ENCODE peak calls at places on chromosomes 12 and 14, in six cellular contexts. X is A549, F is HCT116, U is Peyer's patch, Z is pancreas, A is cardiac muscle cell. T is an unnamed sample.

GRCh38 chr14:36503771-36504741 is 16.0 kb downstream of the NKX2-1 start:
- DNase-seq in X (no peak), F (no peak), U (no peak), Z (no peak), A (no peak), T (no peak)

GRCh38 chr14:94088516-94088915 is 7.4 kb downstream of the IFI27L1 start:
- DNase-seq in X (no peak), F (no peak), U (no peak), Z (no peak), A (no peak), T (no peak)

GRCh38 chr12:63989301-63989845 is 144.9 kb downstream of the SRGAP1 start:
- DNase-seq in X (no peak), F (no peak), U (no peak), Z (no peak), A (peak; percentile 65), T (no peak)

GRCh38 chr12:50425859-50426258 is 25.2 kb downstream of the LARP4 start:
- DNase-seq in X (no peak), F (no peak), U (no peak), Z (no peak), A (no peak), T (no peak)

GRCh38 chr12:1657616-1658167 is 28.7 kb downstream of the WNT5B start:
- DNase-seq in X (no peak), F (no peak), U (no peak), Z (no peak), A (no peak), T (no peak)

GRCh38 chr12:4143909-4144308 is 129.7 kb upstream of the CCND2 start:
- DNase-seq in X (peak; percentile 43), F (peak; percentile 37), U (no peak), Z (no peak), A (no peak), T (no peak)

GRCh38 chr14:103703433-103704385 is 11.5 kb downstream of the XRCC3 start:
- DNase-seq in X (no peak), F (no peak), U (no peak), Z (peak; percentile 49), A (no peak), T (no peak)

GRCh38 chr14:73726025-73726961 is 12.1 kb upstream of the PNMA1 start:
- DNase-seq in X (no peak), F (no peak), U (no peak), Z (peak; percentile 63), A (peak; percentile 61), T (no peak)

GRCh38 chr12:124147030-124147429 is 147.9 kb upstream of the RFLNA start:
- DNase-seq in X (no peak), F (no peak), U (no peak), Z (no peak), A (no peak), T (no peak)
- H3K9me3 ChIP-seq in X (peaks cover 12% of the 10 kb centered on the region), F (no peaks in the 10 kb centered on the region), U (no peaks in the 10 kb centered on the region), Z (no peaks in the 10 kb centered on the region), A (no peaks in the 10 kb centered on the region), T (no peaks in the 10 kb centered on the region)

GRCh38 chr12:120265203-120265482 is 387 bp downstream of the PXN start:
- DNase-seq in X (no peak), F (no peak), U (no peak), Z (peak; percentile 85), A (no peak), T (no peak)
- H3K27ac ChIP-seq in X (peak overlapping the region; percentile 99), F (peak overlapping the region; percentile 93), U (peak overlapping the region; percentile 95), Z (peak overlapping the region; percentile 68), A (no peak overlapping the region), T (peak overlapping the region; percentile 87)

GRCh38 chr14:105806568-105806967 is 280.2 kb downstream of the TMEM121 start:
- DNase-seq in X (no peak), F (no peak), U (no peak), Z (no peak), A (no peak), T (no peak)
- H3K9me3 ChIP-seq in X (peaks cover 2% of the 10 kb centered on the region), F (no peaks in the 10 kb centered on the region), U (no peaks in the 10 kb centered on the region), Z (no peaks in the 10 kb centered on the region), A (no peaks in the 10 kb centered on the region), T (no peaks in the 10 kb centered on the region)

GRCh38 chr14:52020866-52021717 is 31.7 kb downstream of the RTRAF start:
- DNase-seq in X (no peak), F (no peak), U (no peak), Z (no peak), A (peak; percentile 69), T (no peak)
- H3K27ac ChIP-seq in X (no peak overlapping the region), F (no peak overlapping the region), U (no peak overlapping the region), Z (no peak overlapping the region), A (peak overlapping the region; percentile 44), T (no peak overlapping the region)

DNA sequence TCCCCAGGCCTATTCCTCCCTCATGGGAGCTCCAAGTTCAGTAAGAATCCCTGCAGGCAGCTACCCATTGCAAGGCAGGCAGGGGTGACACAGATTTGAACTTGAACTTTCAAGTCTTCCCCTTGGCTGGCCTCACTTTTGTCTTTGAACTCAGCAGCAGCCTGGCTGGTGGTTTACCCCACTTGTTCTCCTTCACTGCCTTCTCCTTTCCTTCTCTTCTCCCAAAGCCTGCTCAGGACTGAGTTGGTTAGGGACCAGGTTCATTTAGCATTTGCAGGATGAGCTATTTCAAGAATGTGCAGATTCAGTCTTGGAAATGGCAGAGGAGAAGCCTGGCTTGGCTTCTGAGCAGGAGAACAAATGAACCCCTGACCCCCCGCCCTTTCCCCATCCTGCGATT is 67.7 kb upstream of the TBX3 start:
- DNase-seq in X (no peak), F (no peak), U (no peak), Z (no peak), A (no peak), T (no peak)
- H3K9me3 ChIP-seq in X (no peaks in the 10 kb centered on the region), F (no peaks in the 10 kb centered on the region), U (no peaks in the 10 kb centered on the region), Z (no peaks in the 10 kb centered on the region), A (no peaks in the 10 kb centered on the region), T (no peaks in the 10 kb centered on the region)

GRCh38 chr12:115859231-115859630 is 418.3 kb downstream of the MED13L start:
- DNase-seq in X (no peak), F (no peak), U (no peak), Z (no peak), A (no peak), T (no peak)
- H3K27ac ChIP-seq in X (peak overlapping the region; percentile 53), F (no peak overlapping the region), U (no peak overlapping the region), Z (no peak overlapping the region), A (no peak overlapping the region), T (no peak overlapping the region)

DNA sequence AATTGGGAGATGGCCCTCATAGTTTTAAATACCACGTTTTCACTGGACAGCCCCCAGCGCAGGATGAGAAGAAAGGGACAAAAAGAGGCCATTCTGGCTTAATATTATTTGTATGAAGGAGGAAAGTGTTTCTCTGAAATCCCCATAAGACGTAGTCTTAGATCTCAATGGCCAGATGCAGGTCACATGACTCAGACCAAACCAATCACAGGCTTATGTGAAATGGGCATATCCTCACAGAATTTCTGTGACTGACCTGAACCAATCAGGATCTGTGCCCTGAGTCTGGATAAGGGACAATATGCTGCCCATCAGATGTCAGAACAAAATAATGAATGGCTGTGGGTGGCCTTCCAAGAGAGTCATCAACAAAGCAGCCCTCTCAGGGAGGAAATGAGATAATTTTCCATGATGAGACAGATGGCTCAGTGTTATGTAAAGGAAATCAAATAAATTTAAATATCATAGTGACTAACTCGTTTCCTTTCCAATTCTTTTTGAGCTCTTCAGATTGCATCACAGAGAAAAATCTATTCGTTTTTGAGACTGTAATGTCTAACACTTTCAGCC is 1009.5 kb upstream of the TMEM132C start:
- DNase-seq in X (no peak), F (no peak), U (no peak), Z (no peak), A (peak; percentile 17), T (no peak)
- H3K9me3 ChIP-seq in X (no peaks in the 10 kb centered on the region), F (no peaks in the 10 kb centered on the region), U (no peaks in the 10 kb centered on the region), Z (no peaks in the 10 kb centered on the region), A (no peaks in the 10 kb centered on the region), T (no peaks in the 10 kb centered on the region)

GRCh38 chr14:102076793-102077759 is 9.8 kb downstream of the HSP90AA1 start:
- DNase-seq in X (no peak), F (no peak), U (no peak), Z (no peak), A (no peak), T (no peak)
- H3K27ac ChIP-seq in X (no peak overlapping the region), F (peak overlapping the region; percentile 31), U (no peak overlapping the region), Z (no peak overlapping the region), A (no peak overlapping the region), T (no peak overlapping the region)

GRCh38 chr12:28369483-28369882 is 179.2 kb downstream of the CCDC91 start:
- DNase-seq in X (peak; percentile 25), F (no peak), U (no peak), Z (no peak), A (no peak), T (no peak)
- H3K9me3 ChIP-seq in X (peaks cover 46% of the 10 kb centered on the region), F (peaks cover 13% of the 10 kb centered on the region), U (no peaks in the 10 kb centered on the region), Z (no peaks in the 10 kb centered on the region), A (no peaks in the 10 kb centered on the region), T (peaks cover 6% of the 10 kb centered on the region)

DNA sequence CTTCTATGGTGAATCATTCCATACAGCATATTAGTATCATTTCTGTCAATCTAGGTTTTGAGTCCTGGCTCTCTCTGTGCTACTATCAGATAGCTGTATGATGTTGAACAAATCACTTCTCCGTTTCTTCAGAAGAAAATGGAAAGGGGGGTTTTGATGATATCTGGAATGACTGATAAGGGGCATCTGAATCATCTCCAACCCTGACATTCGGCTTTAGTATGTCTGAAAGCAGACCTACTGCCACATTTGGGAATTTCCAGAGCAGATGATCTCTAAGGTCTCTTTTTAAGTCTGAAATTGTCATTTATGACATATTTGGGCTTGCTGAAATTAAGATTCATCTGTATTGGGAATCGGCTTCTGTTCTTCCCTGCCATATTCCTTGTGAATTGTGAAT is 10.1 kb downstream of the MLF2 start:
- DNase-seq in X (no peak), F (no peak), U (no peak), Z (no peak), A (no peak), T (no peak)
- H3K27ac ChIP-seq in X (no peak overlapping the region), F (no peak overlapping the region), U (no peak overlapping the region), Z (no peak overlapping the region), A (no peak overlapping the region), T (no peak overlapping the region)

T was measured in effector memory CD4-positive, alpha-beta T cell.